ENCODE peak calls at places on chromosomes 13 and 19, in seven cellular contexts. T is stimulated activated CD4-positive, alpha-beta T cell treated with anti-CD3 and anti-CD28 coated beads, Interleukin-1b, Interleukin-23, amount 100 ng/mL, for 1 hour; O is mucosa of gallbladder; L is fibroblast of pulmonary artery; W is cardiac fibroblast; E is left cardiac atrium; D is choroid plexus epithelial cell. V is an unnamed sample.

GRCh38 chr13:73816702-73817101 is 317.5 kb downstream of the KLF12 start:
- DNase-seq in W (no peak), E (no peak), T (no peak), D (no peak), O (no peak), L (no peak), V (no peak)

GRCh38 chr19:38049105-38049649 is 142.2 kb downstream of the SIPA1L3 start:
- DNase-seq in W (peak; percentile 68), O (no peak), E (no peak), D (peak; percentile 54), T (peak; percentile 13), L (peak; percentile 39), V (no peak)

GRCh38 chr19:39052243-39052746 is 19.9 kb upstream of the FBXO27 start:
- DNase-seq in D (peak; percentile 70), L (peak; percentile 69), O (peak; percentile 64), E (peak; percentile 55), W (peak; percentile 66), T (peak; percentile 41), V (peak; percentile 79)

GRCh38 chr19:18939922-18940775 is 868 bp downstream of the HOMER3 start:
- DNase-seq in T (no peak), D (peak; percentile 66), W (peak; percentile 52), E (peak; percentile 61), L (peak; percentile 33), O (peak; percentile 38), V (peak; percentile 90)

GRCh38 chr19:55088543-55089265 is 13.0 kb downstream of the EPS8L1 start:
- DNase-seq in L (peak; percentile 66), W (peak; percentile 71), T (peak; percentile 42), D (peak; percentile 70), O (peak; percentile 64), E (peak; percentile 83), V (peak; percentile 83)

GRCh38 chr19:2097330-2098327 is 914 bp downstream of the IZUMO4 start:
- DNase-seq in D (no peak), W (no peak), T (no peak), E (no peak), L (no peak), O (no peak), V (no peak)

GRCh38 chr13:23918208-23918607 is 20.9 kb upstream of the C1QTNF9B start:
- DNase-seq in W (peak; percentile 36), L (no peak), T (no peak), O (no peak), E (no peak), D (peak; percentile 37), V (no peak)

GRCh38 chr13:26941345-26942174 is 181.0 kb upstream of the GPR12 start:
- DNase-seq in L (peak; percentile 46), E (no peak), W (peak; percentile 74), O (no peak), T (no peak), D (peak; percentile 76), V (no peak)

GRCh38 chr13:112887151-112887550 is 81.9 kb upstream of the MCF2L start:
- DNase-seq in E (peak; percentile 15), O (no peak), T (no peak), W (no peak), L (no peak), D (no peak), V (peak; percentile 62)

GRCh38 chr19:2537544-2537943 is 61.6 kb downstream of the GADD45B start:
- DNase-seq in W (no peak), O (no peak), D (no peak), E (no peak), T (no peak), L (no peak), V (no peak)

GRCh38 chr19:48218964-48219363 is 36.7 kb downstream of the CARD8 start:
- DNase-seq in O (no peak), W (peak; percentile 58), D (peak; percentile 85), T (no peak), E (no peak), L (peak; percentile 74), V (no peak)

GRCh38 chr13:65985632-65986031 is 1244.5 kb downstream of the PCDH9 start:
- DNase-seq in D (no peak), O (no peak), W (no peak), E (no peak), T (no peak), L (no peak), V (no peak)

GRCh38 chr19:19955208-19955607 is 54.5 kb downstream of the ZNF93 start:
- DNase-seq in E (no peak), T (no peak), D (no peak), L (no peak), W (no peak), O (no peak), V (no peak)

GRCh38 chr19:46943150-46943946 is 76.3 kb upstream of the NPAS1 start:
- DNase-seq in W (no peak), D (no peak), O (no peak), L (no peak), E (no peak), T (no peak), V (no peak)

GRCh38 chr13:97193577-97193976 is 28.6 kb upstream of the MBNL2 start:
- DNase-seq in L (no peak), E (no peak), D (no peak), O (no peak), T (no peak), W (no peak), V (no peak)

GRCh38 chr19:6854758-6855157 is 32.6 kb upstream of the ADGRE1 start:
- DNase-seq in D (no peak), E (no peak), L (no peak), O (no peak), W (no peak), T (no peak), V (no peak)

GRCh38 chr13:71964491-71965108 is 97.6 kb upstream of the DACH1 start:
- DNase-seq in L (no peak), W (peak; percentile 2), D (no peak), O (no peak), E (no peak), T (no peak), V (no peak)

GRCh38 chr13:28001837-28002473 is 13.5 kb upstream of the URAD start:
- DNase-seq in E (no peak), W (no peak), D (no peak), L (no peak), O (no peak), T (no peak), V (no peak)

GRCh38 chr19:52343548-52343947 is 7.5 kb downstream of the ZNF610 start:
- DNase-seq in O (peak; percentile 31), D (peak; percentile 57), L (peak; percentile 38), W (peak; percentile 51), E (peak; percentile 70), T (peak; percentile 8), V (no peak)

GRCh38 chr19:17555929-17556813 is 722 bp downstream of the COLGALT1 start:
- DNase-seq in O (peak; percentile 37), D (peak; percentile 65), L (peak; percentile 70), E (peak; percentile 82), W (peak; percentile 79), T (no peak), V (peak; percentile 88)

GRCh38 chr19:18762125-18763023 is 28.7 kb downstream of the COMP start:
- DNase-seq in O (peak; percentile 90), W (peak; percentile 18), E (peak; percentile 78), D (peak; percentile 57), T (no peak), L (peak; percentile 56), V (peak; percentile 96)

GRCh38 chr19:48239120-48239519 is 16.6 kb downstream of the CARD8 start:
- DNase-seq in L (no peak), W (no peak), O (no peak), T (no peak), D (no peak), E (no peak), V (no peak)

GRCh38 chr19:30082168-30082567 is 140.1 kb downstream of the URI1 start:
- DNase-seq in O (no peak), E (no peak), D (no peak), L (no peak), W (no peak), T (no peak), V (peak; percentile 18)

GRCh38 chr13:28442872-28443271 is 52.1 kb downstream of the FLT1 start:
- DNase-seq in E (no peak), W (no peak), D (no peak), L (no peak), T (no peak), O (peak; percentile 36), V (no peak)

GRCh38 chr13:25286969-25287961 is at the start of gene MTMR6:
- DNase-seq in D (peak; percentile 88), L (peak; percentile 88), O (peak; percentile 93), W (peak; percentile 90), T (peak; percentile 83), E (peak; percentile 94), V (peak; percentile 96)

V was measured in kidney.